ENCODE peak calls at places on chromosome 9, in eight cellular contexts. D is stimulated activated CD4-positive, alpha-beta T cell treated with anti-CD3 and anti-CD28 coated beads, Interleukin-12 subunit alpha, Interleukin-12 subunit beta, amount 100 ng/mL, for 4 hours; T is mucosa of descending colon; N is Jurkat, Clone E6-1; S is effector CD4-positive, alpha-beta T cell; Z is D341Med; O is SW 1271; J is T1000. Y is an unnamed sample.
A peak's percentile ranks its signal among the peaks of the same experiment; 100 is the strongest.

GRCh38 chr9:127535834-127536233 is 76.2 kb upstream of the STXBP1 start:
- DNase-seq in O (no peak), J (no peak), Z (no peak), S (no peak), N (no peak), T (no peak), D (no peak), Y (no peak)

GRCh38 chr9:91261417-91261816 is 100.3 kb downstream of the AUH start:
- DNase-seq in J (no peak), D (no peak), O (no peak), N (no peak), Z (no peak), S (no peak), T (no peak), Y (no peak)

GRCh38 chr9:3736186-3736585 is 210.4 kb upstream of the RFX3 start:
- DNase-seq in D (no peak), T (no peak), N (no peak), Z (no peak), J (no peak), O (no peak), S (no peak), Y (no peak)

GRCh38 chr9:110869931-110870330 is 168.3 kb downstream of the LPAR1 start:
- DNase-seq in N (no peak), J (no peak), O (no peak), S (no peak), T (no peak), D (no peak), Z (no peak), Y (no peak)

GRCh38 chr9:35335164-35335563 is 154.7 kb upstream of the RUSC2 start:
- DNase-seq in D (no peak), N (no peak), Z (no peak), J (no peak), O (no peak), T (no peak), S (no peak), Y (no peak)

GRCh38 chr9:122789256-122790046 is 718 bp downstream of the OR5C1 start:
- DNase-seq in D (no peak), O (no peak), T (no peak), Z (no peak), S (no peak), N (no peak), J (no peak), Y (no peak)

GRCh38 chr9:91886433-91887031 is 63.5 kb downstream of the ROR2 start:
- DNase-seq in J (no peak), O (no peak), N (no peak), T (no peak), S (no peak), D (no peak), Z (no peak), Y (no peak)

GRCh38 chr9:27386759-27387158 is 89.8 kb upstream of the EQTN start:
- DNase-seq in O (no peak), T (no peak), J (no peak), Z (no peak), S (no peak), D (no peak), N (no peak), Y (peak; percentile 54)

GRCh38 chr9:76713371-76713770 is 50.9 kb upstream of the PCA3 start:
- DNase-seq in Z (no peak), T (no peak), N (no peak), S (no peak), D (no peak), J (no peak), O (no peak), Y (no peak)

GRCh38 chr9:109975574-109976327 is 195.8 kb downstream of the PALM2AKAP2 start:
- DNase-seq in J (no peak), N (no peak), Z (no peak), O (no peak), S (no peak), D (no peak), T (no peak), Y (no peak)

GRCh38 chr9:89674667-89675402 is 70.0 kb downstream of the GADD45G start:
- DNase-seq in N (no peak), Z (peak; percentile 93), O (no peak), D (no peak), S (no peak), J (no peak), T (peak; percentile 75), Y (no peak)

GRCh38 chr9:23683476-23684095 is 142.5 kb downstream of the ELAVL2 start:
- DNase-seq in N (no peak), J (no peak), S (no peak), Z (no peak), T (no peak), D (no peak), O (no peak), Y (no peak)

GRCh38 chr9:72012642-72013041 is 47.8 kb downstream of the C9orf57 start:
- DNase-seq in O (no peak), J (no peak), N (no peak), Z (no peak), T (no peak), D (no peak), S (no peak), Y (no peak)

GRCh38 chr9:126462617-126463016 is 136.0 kb downstream of the MVB12B start:
- DNase-seq in N (no peak), S (no peak), O (no peak), Z (no peak), J (no peak), D (no peak), T (no peak), Y (no peak)

GRCh38 chr9:130570200-130570599 is 9.2 kb upstream of the FUBP3 start:
- DNase-seq in T (no peak), O (peak; percentile 55), J (no peak), S (no peak), N (no peak), D (no peak), Z (no peak), Y (no peak)

GRCh38 chr9:2597483-2597882 is 24.1 kb upstream of the VLDLR start:
- DNase-seq in T (no peak), Z (no peak), D (no peak), S (no peak), O (no peak), N (no peak), J (no peak), Y (no peak)

GRCh38 chr9:127569819-127570401 is 42.2 kb upstream of the STXBP1 start:
- DNase-seq in Z (peak; percentile 31), T (no peak), J (no peak), N (peak; percentile 69), O (peak; percentile 72), S (no peak), D (no peak), Y (no peak)

GRCh38 chr9:76086521-76086920 is 196.0 kb downstream of the PCSK5 start:
- DNase-seq in J (no peak), O (no peak), T (no peak), N (no peak), S (no peak), D (no peak), Z (no peak), Y (no peak)

GRCh38 chr9:132044176-132044880 is 35.3 kb downstream of the MED27 start:
- DNase-seq in Z (no peak), O (no peak), T (no peak), D (no peak), S (no peak), N (no peak), J (no peak), Y (no peak)

GRCh38 chr9:80649001-80649420 is 1040.3 kb downstream of the TLE1 start:
- DNase-seq in T (no peak), N (no peak), O (no peak), D (no peak), S (no peak), Z (no peak), J (peak; percentile 11), Y (no peak)

GRCh38 chr9:123923377-123923776 is 6.5 kb downstream of the DENND1A start:
- DNase-seq in D (no peak), S (no peak), O (no peak), N (no peak), J (no peak), T (no peak), Z (no peak), Y (no peak)

GRCh38 chr9:35736201-35736633 is 3.8 kb downstream of the CREB3 start:
- DNase-seq in T (no peak), N (peak; percentile 73), Z (peak; percentile 80), S (peak; percentile 51), J (no peak), O (peak; percentile 68), D (peak; percentile 51), Y (peak; percentile 64)

GRCh38 chr9:121634800-121635261 is 16.6 kb upstream of the DAB2IP start:
- DNase-seq in J (no peak), S (no peak), Z (no peak), N (no peak), D (no peak), O (no peak), T (no peak), Y (no peak)

GRCh38 chr9:14314424-14314928 is 535 bp upstream of the NFIB start:
- DNase-seq in J (peak; percentile 38), S (no peak), N (no peak), Z (peak; percentile 66), O (peak; percentile 60), D (no peak), T (peak; percentile 84), Y (peak; percentile 81)

GRCh38 chr9:128124873-128125574 is 2.5 kb downstream of the PTGES2 start:
- DNase-seq in Z (peak; percentile 71), S (peak; percentile 26), N (no peak), T (peak; percentile 84), J (no peak), O (peak; percentile 49), D (peak; percentile 29), Y (peak; percentile 68)

GRCh38 chr9:128152133-128152780 is 3.0 kb downstream of the LCN2 start:
- DNase-seq in T (peak; percentile 45), O (no peak), S (no peak), J (no peak), Z (no peak), D (no peak), N (no peak), Y (no peak)

GRCh38 chr9:132026932-132027585 is 52.6 kb downstream of the MED27 start:
- DNase-seq in Z (no peak), J (no peak), T (no peak), S (no peak), D (no peak), N (no peak), O (peak; percentile 79), Y (no peak)

GRCh38 chr9:123392802-123393201 is 36.8 kb downstream of the CRB2 start:
- DNase-seq in T (no peak), Z (no peak), J (no peak), S (no peak), N (no peak), O (no peak), D (no peak), Y (no peak)

GRCh38 chr9:136078025-136078424 is 17.1 kb downstream of the NACC2 start:
- DNase-seq in S (no peak), T (peak; percentile 17), O (no peak), N (no peak), Z (no peak), J (no peak), D (no peak), Y (no peak)

GRCh38 chr9:4131946-4132345 is 167.9 kb downstream of the GLIS3 start:
- DNase-seq in T (no peak), S (no peak), Z (no peak), D (no peak), J (no peak), N (no peak), O (no peak), Y (no peak)

GRCh38 chr9:105355810-105356209 is 92.0 kb upstream of the FSD1L start:
- DNase-seq in J (no peak), N (peak; percentile 91), D (no peak), Z (no peak), O (no peak), S (no peak), T (no peak), Y (no peak)

GRCh38 chr9:107707419-107707837 is 217.9 kb upstream of the KLF4 start:
- DNase-seq in J (peak; percentile 71), T (no peak), D (no peak), O (peak; percentile 87), S (no peak), N (no peak), Z (no peak), Y (no peak)

Y was measured in right lobe of liver.